ENCODE peak calls at places on chromosomes 6 and 20, in four cellular contexts. V is IMR-90, J is NCI-H2029, Y is HTR-8/SVneo. R is an unnamed sample.

GRCh38 chr6:166417285-166417691 is 34.5 kb upstream of the MPC1 start:
- DNase-seq in V (no peak), J (no peak), Y (no peak), R (peak; percentile 88)

GRCh38 chr6:69584913-69585729 is 211.7 kb downstream of the LMBRD1 start:
- DNase-seq in V (no peak), J (no peak), Y (no peak), R (no peak)

GRCh38 chr6:137395316-137395715 is 98.9 kb downstream of the OLIG3 start:
- DNase-seq in V (no peak), J (no peak), Y (no peak), R (no peak)

GRCh38 chr20:33169176-33169794 is 1.3 kb downstream of the BPIFA2 start:
- DNase-seq in V (no peak), J (no peak), Y (no peak), R (no peak)

GRCh38 chr6:122372647-122373046 is 26.8 kb upstream of the HSF2 start:
- DNase-seq in V (peak; percentile 6), J (no peak), Y (no peak), R (no peak)

GRCh38 chr20:8299921-8300320 is 167.9 kb downstream of the PLCB1 start:
- DNase-seq in V (peak; percentile 81), J (no peak), Y (no peak), R (no peak)

GRCh38 chr20:59561228-59561605 is 43.1 kb upstream of the PHACTR3 start:
- DNase-seq in V (no peak), J (no peak), Y (no peak), R (no peak)

GRCh38 chr6:32116674-32117073 is 7.5 kb upstream of the TNXB start:
- DNase-seq in V (no peak), J (no peak), Y (peak; percentile 63), R (no peak)

GRCh38 chr20:58042626-58043025 is 185.8 kb downstream of the ANKRD60 start:
- DNase-seq in V (no peak), J (no peak), Y (no peak), R (no peak)

GRCh38 chr20:50802289-50802688 is 7.4 kb downstream of the BCAS4 start:
- DNase-seq in V (no peak), J (no peak), Y (no peak), R (no peak)

GRCh38 chr6:14542670-14543366 is 425.2 kb downstream of the CD83 start:
- DNase-seq in V (peak; percentile 96), J (no peak), Y (peak; percentile 44), R (no peak)

GRCh38 chr20:58073945-58074920 is 154.2 kb downstream of the ANKRD60 start:
- DNase-seq in V (no peak), J (no peak), Y (no peak), R (no peak)

R was measured in T-helper 1 cell.